ENCODE peak calls at places on chromosome 9, in five cellular contexts. A is GM12878, Y is A549, N is K562, P is SK-N-SH. X is an unnamed sample.

GRCh38 chr9:93265972-93266371 is 82.0 kb downstream of the WNK2 start:
- DNase-seq in P (peak), A (no peak), N (no peak), Y (no peak), X (no peak)

GRCh38 chr9:128912270-128912853 is 8.4 kb upstream of the PHYHD1 start:
- DNase-seq in A (no peak), Y (peak), P (no peak), N (no peak), X (peak)

GRCh38 chr9:120841930-120842684 is 615 bp downstream of the PSMD5 start:
- DNase-seq in A (no peak), N (no peak), P (no peak), Y (peak), X (peak)

GRCh38 chr9:20339611-20340010 is 282.7 kb downstream of the MLLT3 start:
- DNase-seq in P (no peak), A (no peak), N (no peak), Y (no peak), X (no peak)

GRCh38 chr9:72858089-72858912 is 94.6 kb downstream of the ALDH1A1 start:
- DNase-seq in Y (peak), P (no peak), N (peak), A (no peak), X (no peak)

GRCh38 chr9:61665829-61666228 is 476.0 kb downstream of the SPATA31A7 start:
- DNase-seq in Y (no peak), N (no peak), P (no peak), A (no peak), X (no peak)

GRCh38 chr9:126031116-126031515 is 283.9 kb downstream of the PBX3 start:
- DNase-seq in N (no peak), A (no peak), Y (no peak), P (no peak), X (no peak)

GRCh38 chr9:112360047-112360804 is 19.7 kb upstream of the HSDL2 start:
- DNase-seq in P (no peak), N (no peak), A (no peak), Y (no peak), X (peak)

GRCh38 chr9:17587113-17587512 is 8.2 kb downstream of the SH3GL2 start:
- DNase-seq in N (no peak), P (no peak), Y (no peak), A (no peak), X (no peak)

GRCh38 chr9:93011114-93011513 is 47.4 kb upstream of the SUSD3 start:
- DNase-seq in Y (no peak), A (no peak), N (no peak), P (no peak), X (no peak)

GRCh38 chr9:111891910-111892499 is 4.6 kb upstream of the UGCG start:
- DNase-seq in A (no peak), Y (peak), P (no peak), N (peak), X (no peak)

GRCh38 chr9:104009853-104010252 is 84.3 kb upstream of the SMC2 start:
- DNase-seq in N (no peak), P (no peak), A (no peak), Y (no peak), X (no peak)

GRCh38 chr9:7983361-7983974 is 183.9 kb upstream of the DMAC1 start:
- DNase-seq in N (no peak), A (no peak), Y (no peak), P (no peak), X (no peak)

GRCh38 chr9:128723352-128723865 is 518 bp downstream of the ZDHHC12 start:
- DNase-seq in N (peak), P (no peak), Y (peak), A (no peak), X (no peak)

GRCh38 chr9:109349431-109349846 is 28.6 kb upstream of the EPB41L4B start:
- DNase-seq in N (no peak), P (no peak), A (no peak), Y (peak), X (peak)

GRCh38 chr9:92234503-92234902 is 59.0 kb downstream of the IARS1 start:
- DNase-seq in N (no peak), A (no peak), P (no peak), Y (no peak), X (no peak)

GRCh38 chr9:126049088-126049487 is 277.5 kb upstream of the MVB12B start:
- DNase-seq in A (no peak), P (no peak), N (no peak), Y (no peak), X (no peak)

GRCh38 chr9:131667576-131667975 is 72.3 kb downstream of the RAPGEF1 start:
- DNase-seq in P (no peak), Y (no peak), N (no peak), A (no peak), X (no peak)

GRCh38 chr9:36995927-36996471 is 38.1 kb downstream of the PAX5 start:
- DNase-seq in Y (peak), N (peak), A (no peak), P (peak), X (peak)
- TF ChIP-seq RCOR1 in Y (no peak), N (no peak), A (no peak), P (no peak), X (no peak)

DNA sequence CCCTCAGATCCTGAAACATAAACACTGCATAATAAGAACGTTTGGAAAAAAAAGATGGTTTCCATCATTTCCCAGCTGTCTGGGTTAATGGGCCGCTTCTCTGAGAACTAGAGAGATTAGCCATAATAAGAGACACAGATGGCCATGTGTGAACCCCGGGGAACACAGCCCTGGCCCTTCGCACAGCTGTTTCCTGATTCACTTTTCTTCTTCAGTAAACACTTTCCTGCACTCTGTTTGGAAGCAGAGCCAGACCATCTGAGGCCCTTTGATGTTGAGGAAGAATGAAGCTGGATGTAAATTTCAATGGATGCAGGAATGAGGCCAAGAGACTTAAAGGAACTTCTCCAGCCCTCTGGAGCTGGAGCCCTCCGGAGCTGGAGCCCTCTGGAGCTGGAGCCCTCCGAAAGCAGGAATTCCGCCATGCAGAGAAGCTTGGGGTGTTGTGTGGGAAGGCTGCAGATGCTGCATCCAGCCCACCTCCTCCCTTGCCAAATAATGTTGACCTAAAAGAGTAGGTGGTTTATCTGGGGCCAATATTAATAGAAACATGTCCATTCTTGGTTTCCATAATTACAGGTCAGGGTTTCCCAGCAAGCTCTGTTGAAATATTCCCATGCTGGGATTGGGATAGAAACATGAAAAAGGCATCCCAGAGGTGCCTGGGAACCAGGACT is 218.9 kb downstream of the NXNL2 start:
- DNase-seq in P (peak), Y (no peak), N (no peak), A (no peak), X (peak)
- TF ChIP-seq RCOR1 in P (peak), Y (no peak), N (no peak), A (no peak), X (no peak)

DNA sequence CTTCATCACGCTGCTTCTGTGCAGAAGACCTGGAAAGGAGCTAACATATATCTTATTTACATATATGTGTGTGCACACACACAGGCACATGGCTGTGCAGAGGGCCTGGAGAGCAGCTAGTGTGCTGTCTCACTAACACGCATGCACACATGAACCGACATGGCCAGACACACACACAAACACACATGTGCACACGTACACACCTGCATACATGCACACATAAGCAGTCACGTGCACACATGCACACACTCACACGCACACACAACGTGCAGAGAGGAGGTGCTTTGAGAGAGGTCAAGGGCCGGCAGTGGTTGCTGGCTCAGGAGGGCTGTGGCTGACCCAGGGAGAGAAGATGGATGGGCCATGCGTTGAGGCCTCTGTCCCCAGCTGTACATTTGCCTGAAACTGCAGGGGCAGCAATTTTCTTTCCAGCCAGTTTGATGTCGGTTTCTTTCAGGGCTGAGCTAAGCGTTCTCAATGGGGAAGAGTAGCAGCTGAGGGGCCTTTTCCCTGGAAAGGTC is 66.6 kb downstream of the OLFM1 start:
- DNase-seq in P (no peak), Y (no peak), N (no peak), A (no peak), X (no peak)
- TF ChIP-seq RCOR1 in P (no peak), Y (no peak), N (no peak), A (no peak), X (no peak)

GRCh38 chr9:123834907-123835562 is 94.9 kb downstream of the DENND1A start:
- DNase-seq in N (peak), Y (no peak), P (no peak), A (peak), X (peak)
- TF ChIP-seq RCOR1 in N (no peak), Y (no peak), P (no peak), A (no peak), X (no peak)

GRCh38 chr9:70156729-70157128 is 102.0 kb upstream of the SMC5 start:
- DNase-seq in A (no peak), N (no peak), Y (no peak), P (no peak), X (peak)
- TF ChIP-seq RCOR1 in A (no peak), N (no peak), Y (no peak), P (no peak), X (no peak)

X was measured in IMR-90.